ENCODE peak calls at places on chromosomes 13 and 19, in ten cellular contexts. One of them, this sample, is unnamed.

GRCh38 chr13:49113526-49114286 is 106.4 kb upstream of the MLNR start:
- ATAC-seq in activated naive CD4-positive, alpha-beta T cell treated with anti-CD3 and anti-CD28 coated beads, Interleukin-2, amount 50 U/mL, for 72 hours: peak; percentile 64
- ATAC-seq in HepG2: no peak
- ATAC-seq in left cardiac atrium: no peak
- ATAC-seq in K562: no peak
- ATAC-seq in T-cell: peak; percentile 41
- ATAC-seq in Panc1: no peak
- ATAC-seq in upper lobe of left lung: no peak
- ATAC-seq in activated naive CD8-positive, alpha-beta T cell treated with anti-CD3 and anti-CD28 coated beads, Interleukin-2, amount 50 U/mL, for 24 hours: peak; percentile 77
- ATAC-seq in heart left ventricle: no peak
- ATAC-seq in this sample: no peak

GRCh38 chr19:47348819-47349795 is at the start of gene DHX34:
- ATAC-seq in activated naive CD8-positive, alpha-beta T cell treated with anti-CD3 and anti-CD28 coated beads, Interleukin-2, amount 50 U/mL, for 24 hours: peak; percentile 97
- ATAC-seq in left cardiac atrium: peak; percentile 100
- ATAC-seq in Panc1: peak; percentile 100
- ATAC-seq in T-cell: peak; percentile 97
- ATAC-seq in activated naive CD4-positive, alpha-beta T cell treated with anti-CD3 and anti-CD28 coated beads, Interleukin-2, amount 50 U/mL, for 72 hours: peak; percentile 97
- ATAC-seq in HepG2: peak; percentile 91
- ATAC-seq in K562: peak; percentile 98
- ATAC-seq in upper lobe of left lung: peak; percentile 100
- ATAC-seq in heart left ventricle: peak; percentile 100
- ATAC-seq in this sample: peak; percentile 100

GRCh38 chr19:2774953-2775555 is 8.0 kb downstream of the SGTA start:
- ATAC-seq in left cardiac atrium: no peak
- ATAC-seq in T-cell: no peak
- ATAC-seq in activated naive CD8-positive, alpha-beta T cell treated with anti-CD3 and anti-CD28 coated beads, Interleukin-2, amount 50 U/mL, for 24 hours: no peak
- ATAC-seq in activated naive CD4-positive, alpha-beta T cell treated with anti-CD3 and anti-CD28 coated beads, Interleukin-2, amount 50 U/mL, for 72 hours: no peak
- ATAC-seq in upper lobe of left lung: peak; percentile 64
- ATAC-seq in HepG2: no peak
- ATAC-seq in Panc1: no peak
- ATAC-seq in heart left ventricle: peak; percentile 2
- ATAC-seq in K562: no peak
- ATAC-seq in this sample: peak; percentile 2

GRCh38 chr13:108705031-108705430 is 75.6 kb downstream of the MYO16 start:
- ATAC-seq in left cardiac atrium: no peak
- ATAC-seq in activated naive CD4-positive, alpha-beta T cell treated with anti-CD3 and anti-CD28 coated beads, Interleukin-2, amount 50 U/mL, for 72 hours: no peak
- ATAC-seq in T-cell: no peak
- ATAC-seq in Panc1: no peak
- ATAC-seq in K562: no peak
- ATAC-seq in HepG2: peak; percentile 83
- ATAC-seq in upper lobe of left lung: no peak
- ATAC-seq in heart left ventricle: no peak
- ATAC-seq in activated naive CD8-positive, alpha-beta T cell treated with anti-CD3 and anti-CD28 coated beads, Interleukin-2, amount 50 U/mL, for 24 hours: no peak
- ATAC-seq in this sample: no peak

GRCh38 chr13:27419333-27419732 is 5.1 kb upstream of the GTF3A start:
- ATAC-seq in HepG2: no peak
- ATAC-seq in activated naive CD4-positive, alpha-beta T cell treated with anti-CD3 and anti-CD28 coated beads, Interleukin-2, amount 50 U/mL, for 72 hours: peak; percentile 21
- ATAC-seq in T-cell: no peak
- ATAC-seq in heart left ventricle: no peak
- ATAC-seq in upper lobe of left lung: no peak
- ATAC-seq in activated naive CD8-positive, alpha-beta T cell treated with anti-CD3 and anti-CD28 coated beads, Interleukin-2, amount 50 U/mL, for 24 hours: no peak
- ATAC-seq in left cardiac atrium: no peak
- ATAC-seq in Panc1: no peak
- ATAC-seq in K562: no peak
- ATAC-seq in this sample: no peak

GRCh38 chr19:46654621-46655152 is 6.3 kb downstream of the DACT3 start:
- ATAC-seq in activated naive CD4-positive, alpha-beta T cell treated with anti-CD3 and anti-CD28 coated beads, Interleukin-2, amount 50 U/mL, for 72 hours: no peak
- ATAC-seq in HepG2: peak; percentile 43
- ATAC-seq in upper lobe of left lung: no peak
- ATAC-seq in T-cell: no peak
- ATAC-seq in K562: no peak
- ATAC-seq in heart left ventricle: no peak
- ATAC-seq in left cardiac atrium: peak; percentile 81
- ATAC-seq in activated naive CD8-positive, alpha-beta T cell treated with anti-CD3 and anti-CD28 coated beads, Interleukin-2, amount 50 U/mL, for 24 hours: no peak
- ATAC-seq in Panc1: no peak
- ATAC-seq in this sample: peak; percentile 54

GRCh38 chr19:19064098-19064722 is 416 bp downstream of the SLC25A42 start:
- ATAC-seq in heart left ventricle: no peak
- ATAC-seq in activated naive CD8-positive, alpha-beta T cell treated with anti-CD3 and anti-CD28 coated beads, Interleukin-2, amount 50 U/mL, for 24 hours: no peak
- ATAC-seq in left cardiac atrium: no peak
- ATAC-seq in upper lobe of left lung: peak; percentile 1
- ATAC-seq in activated naive CD4-positive, alpha-beta T cell treated with anti-CD3 and anti-CD28 coated beads, Interleukin-2, amount 50 U/mL, for 72 hours: no peak
- ATAC-seq in T-cell: peak; percentile 17
- ATAC-seq in HepG2: peak; percentile 1
- ATAC-seq in Panc1: peak; percentile 2
- ATAC-seq in K562: no peak
- ATAC-seq in this sample: no peak

GRCh38 chr13:110444226-110444653 is 117.3 kb downstream of the RAB20 start:
- ATAC-seq in HepG2: peak; percentile 55
- ATAC-seq in upper lobe of left lung: peak; percentile 38
- ATAC-seq in T-cell: no peak
- ATAC-seq in left cardiac atrium: peak; percentile 78
- ATAC-seq in K562: peak; percentile 55
- ATAC-seq in Panc1: peak; percentile 77
- ATAC-seq in activated naive CD4-positive, alpha-beta T cell treated with anti-CD3 and anti-CD28 coated beads, Interleukin-2, amount 50 U/mL, for 72 hours: no peak
- ATAC-seq in heart left ventricle: peak; percentile 62
- ATAC-seq in activated naive CD8-positive, alpha-beta T cell treated with anti-CD3 and anti-CD28 coated beads, Interleukin-2, amount 50 U/mL, for 24 hours: no peak
- ATAC-seq in this sample: peak; percentile 68

GRCh38 chr13:46759861-46760260 is 37.1 kb downstream of the ESD start:
- ATAC-seq in activated naive CD8-positive, alpha-beta T cell treated with anti-CD3 and anti-CD28 coated beads, Interleukin-2, amount 50 U/mL, for 24 hours: no peak
- ATAC-seq in K562: no peak
- ATAC-seq in activated naive CD4-positive, alpha-beta T cell treated with anti-CD3 and anti-CD28 coated beads, Interleukin-2, amount 50 U/mL, for 72 hours: no peak
- ATAC-seq in heart left ventricle: peak; percentile 82
- ATAC-seq in Panc1: no peak
- ATAC-seq in upper lobe of left lung: peak; percentile 69
- ATAC-seq in T-cell: no peak
- ATAC-seq in HepG2: no peak
- ATAC-seq in left cardiac atrium: peak; percentile 61
- ATAC-seq in this sample: peak; percentile 57

GRCh38 chr13:29508130-29508873 is 87.2 kb downstream of the SLC7A1 start:
- ATAC-seq in activated naive CD4-positive, alpha-beta T cell treated with anti-CD3 and anti-CD28 coated beads, Interleukin-2, amount 50 U/mL, for 72 hours: peak; percentile 75
- ATAC-seq in left cardiac atrium: peak; percentile 84
- ATAC-seq in activated naive CD8-positive, alpha-beta T cell treated with anti-CD3 and anti-CD28 coated beads, Interleukin-2, amount 50 U/mL, for 24 hours: peak; percentile 49
- ATAC-seq in K562: peak; percentile 90
- ATAC-seq in upper lobe of left lung: peak; percentile 89
- ATAC-seq in HepG2: peak; percentile 88
- ATAC-seq in heart left ventricle: peak; percentile 79
- ATAC-seq in T-cell: peak; percentile 74
- ATAC-seq in Panc1: peak; percentile 89
- ATAC-seq in this sample: peak; percentile 72

GRCh38 chr13:28316841-28317240 is 178.1 kb downstream of the FLT1 start:
- ATAC-seq in heart left ventricle: no peak
- ATAC-seq in activated naive CD8-positive, alpha-beta T cell treated with anti-CD3 and anti-CD28 coated beads, Interleukin-2, amount 50 U/mL, for 24 hours: no peak
- ATAC-seq in activated naive CD4-positive, alpha-beta T cell treated with anti-CD3 and anti-CD28 coated beads, Interleukin-2, amount 50 U/mL, for 72 hours: no peak
- ATAC-seq in T-cell: no peak
- ATAC-seq in upper lobe of left lung: no peak
- ATAC-seq in left cardiac atrium: no peak
- ATAC-seq in Panc1: no peak
- ATAC-seq in HepG2: no peak
- ATAC-seq in K562: no peak
- ATAC-seq in this sample: no peak

GRCh38 chr19:31263317-31263716 is 85.9 kb downstream of the TSHZ3 start:
- ATAC-seq in T-cell: no peak
- ATAC-seq in Panc1: no peak
- ATAC-seq in activated naive CD8-positive, alpha-beta T cell treated with anti-CD3 and anti-CD28 coated beads, Interleukin-2, amount 50 U/mL, for 24 hours: no peak
- ATAC-seq in heart left ventricle: no peak
- ATAC-seq in HepG2: no peak
- ATAC-seq in upper lobe of left lung: no peak
- ATAC-seq in activated naive CD4-positive, alpha-beta T cell treated with anti-CD3 and anti-CD28 coated beads, Interleukin-2, amount 50 U/mL, for 72 hours: no peak
- ATAC-seq in left cardiac atrium: no peak
- ATAC-seq in K562: no peak
- ATAC-seq in this sample: no peak